ENCODE peak calls at places on chromosomes 12 and 14, in five cellular contexts. D, S, F, H and Q are unnamed samples.

GRCh38 chr14:44170554-44170953 is 336.5 kb downstream of the FSCB start:
- DNase-seq in D (no peak), S (no peak), F (no peak), H (no peak), Q (no peak)

GRCh38 chr12:130764073-130764472 is 48.0 kb upstream of the RIMBP2 start:
- DNase-seq in D (peak), S (peak), F (no peak), H (no peak), Q (no peak)

GRCh38 chr12:67222302-67222701 is 46.9 kb upstream of the CAND1 start:
- DNase-seq in D (peak), S (peak), F (peak), H (no peak), Q (no peak)

GRCh38 chr12:82057770-82058169 is 298.6 kb upstream of the PPFIA2 start:
- DNase-seq in D (peak), S (peak), F (no peak), H (no peak), Q (no peak)

GRCh38 chr12:91627225-91627624 is 444.6 kb upstream of the DCN start:
- DNase-seq in D (no peak), S (no peak), F (no peak), H (no peak), Q (no peak)

GRCh38 chr12:25328082-25328712 is 77.5 kb upstream of the KRAS start:
- DNase-seq in D (peak), S (peak), F (no peak), H (no peak), Q (no peak)

GRCh38 chr14:104820669-104821228 is 19.8 kb downstream of the ZBTB42 start:
- DNase-seq in D (peak), S (peak), F (peak), H (no peak), Q (no peak)

GRCh38 chr14:55131782-55132181 is 2.7 kb downstream of the LGALS3 start:
- DNase-seq in D (no peak), S (no peak), F (peak), H (no peak), Q (no peak)

GRCh38 chr12:21604245-21605101 is at the start of gene GYS2:
- DNase-seq in D (no peak), S (no peak), F (no peak), H (no peak), Q (no peak)

GRCh38 chr14:93009471-93010117 is 86.6 kb downstream of the CHGA start:
- DNase-seq in D (no peak), S (no peak), F (peak), H (no peak), Q (no peak)

GRCh38 chr12:49208146-49208545 is 19.3 kb upstream of the TUBA1A start:
- DNase-seq in D (no peak), S (no peak), F (no peak), H (no peak), Q (no peak)

GRCh38 chr12:54389139-54389508 is 4.6 kb upstream of the ZNF385A start:
- DNase-seq in D (no peak), S (no peak), F (no peak), H (no peak), Q (no peak)

GRCh38 chr12:32598688-32599087 is 80.4 kb upstream of the DNM1L start:
- DNase-seq in D (no peak), S (no peak), F (no peak), H (no peak), Q (no peak)

GRCh38 chr14:65290830-65291229 is 121.7 kb upstream of the FUT8 start:
- DNase-seq in D (peak), S (peak), F (peak), H (peak), Q (no peak)